ENCODE peak calls at places on chromosomes 2 and 18, in four cellular contexts. I, O, S and N are unnamed samples. For H3K9me3, the result is how much of the 10 kb centered on the place peaks cover.

GRCh38 chr2:96800762-96801463 is 15.2 kb upstream of the CNNM3 start:
- DNase-seq in O (peak), I (no peak), S (peak), N (no peak)

GRCh38 chr2:185215497-185215896 is 523.1 kb upstream of the FSIP2 start:
- DNase-seq in I (no peak), O (no peak), S (no peak), N (no peak)

GRCh38 chr18:27585602-27586173 is 400.6 kb upstream of the CHST9 start:
- DNase-seq in S (no peak), I (no peak), O (no peak), N (no peak)

GRCh38 chr2:74764429-74765272 is 69.3 kb upstream of the HK2 start:
- DNase-seq in O (no peak), I (no peak), S (no peak), N (no peak)

GRCh38 chr2:221255862-221256261 is 316.2 kb downstream of the EPHA4 start:
- DNase-seq in S (no peak), O (no peak), I (no peak), N (no peak)

GRCh38 chr2:101999122-101999789 is 7.5 kb downstream of the IL1R2 start:
- DNase-seq in O (no peak), I (no peak), S (no peak), N (no peak)

GRCh38 chr2:144796956-144797355 is 277.0 kb upstream of the ZEB2 start:
- DNase-seq in I (no peak), O (no peak), S (no peak), N (no peak)

GRCh38 chr2:241595600-241596140 is 37.1 kb downstream of the BOK start:
- DNase-seq in O (no peak), S (no peak), I (no peak), N (no peak)

GRCh38 chr2:45276914-45277313 is 267.7 kb upstream of the SIX2 start:
- DNase-seq in I (no peak), S (no peak), O (no peak), N (no peak)

GRCh38 chr2:24570225-24570624 is 79.2 kb downstream of the NCOA1 start:
- DNase-seq in O (no peak), S (no peak), I (no peak), N (no peak)

GRCh38 chr2:239479471-239479870 is 78.7 kb upstream of the HDAC4 start:
- DNase-seq in I (no peak), S (peak), O (no peak), N (no peak)

GRCh38 chr18:59742325-59743111 is 45.3 kb upstream of the CCBE1 start:
- DNase-seq in S (no peak), I (no peak), O (peak), N (no peak)

GRCh38 chr2:205612661-205613060 is 69.6 kb upstream of the NRP2 start:
- DNase-seq in I (no peak), O (no peak), S (no peak), N (no peak)

GRCh38 chr2:38653715-38654494 is 12.0 kb upstream of the GALM start:
- DNase-seq in S (no peak), O (no peak), I (no peak), N (no peak)

GRCh38 chr2:695111-695510 is 17.9 kb upstream of the TMEM18 start:
- DNase-seq in O (no peak), S (no peak), I (no peak), N (peak)

GRCh38 chr2:227862227-227862740 is 9.1 kb upstream of the DAW1 start:
- DNase-seq in O (no peak), S (no peak), I (no peak), N (peak)

GRCh38 chr2:28765316-28765715 is 13.7 kb downstream of the PPP1CB start:
- DNase-seq in O (no peak), I (no peak), S (no peak), N (no peak)

GRCh38 chr18:35409921-35410320 is 32.8 kb upstream of the ZNF396 start:
- DNase-seq in O (no peak), I (no peak), S (no peak), N (no peak)

GRCh38 chr18:12659904-12660605 is 2.1 kb upstream of the SPIRE1 start:
- DNase-seq in I (peak), S (no peak), O (no peak), N (peak)

GRCh38 chr18:36212978-36213303 is 25.6 kb downstream of the MOCOS start:
- DNase-seq in O (no peak), I (no peak), S (no peak), N (no peak)

GRCh38 chr2:43136862-43137261 is 89.5 kb downstream of the ZFP36L2 start:
- DNase-seq in S (no peak), O (no peak), I (no peak), N (no peak)

GRCh38 chr2:11784747-11785610 is 38.5 kb downstream of the LPIN1 start:
- DNase-seq in S (peak), I (no peak), O (peak), N (no peak)

GRCh38 chr2:23627236-23627990 is 242.4 kb downstream of the KLHL29 start:
- DNase-seq in I (no peak), S (peak), O (peak), N (no peak)

GRCh38 chr2:149594411-149594810 is 6.8 kb upstream of the MMADHC start:
- DNase-seq in I (no peak), S (no peak), O (no peak), N (no peak)

GRCh38 chr2:170098626-170099312 is 79.2 kb upstream of the MYO3B start:
- DNase-seq in S (no peak), I (peak), O (no peak), N (no peak)

GRCh38 chr2:240571314-240571973 is 3.2 kb downstream of the RNPEPL1 start:
- DNase-seq in I (no peak), O (peak), S (no peak), N (no peak)

GRCh38 chr2:44171018-44171417 is 2.3 kb downstream of the PPM1B start:
- DNase-seq in O (no peak), I (no peak), S (no peak), N (peak)
- H3K4me3 ChIP-seq in O (peak), I (peak), S (no peak), N (peak)

DNA sequence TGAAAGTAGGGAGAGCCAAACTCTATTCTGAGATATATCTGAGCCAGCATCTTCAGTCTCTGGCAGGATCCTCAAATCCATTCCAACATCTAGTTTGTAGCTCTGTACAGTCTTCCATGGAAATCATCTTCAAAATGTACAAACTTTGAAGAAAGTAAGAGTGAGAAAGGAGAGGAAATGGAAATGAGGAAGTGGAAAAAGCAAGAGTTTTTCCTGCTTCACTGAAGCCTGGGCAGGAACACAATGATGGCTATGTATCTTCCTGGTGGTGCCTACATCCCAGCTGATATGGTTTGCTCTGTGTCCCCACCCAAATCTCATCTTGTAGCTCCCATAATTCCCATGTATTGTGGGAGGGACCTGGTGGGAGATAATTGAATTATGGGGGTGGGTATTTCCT is 4.1 kb upstream of the RPIA start:
- DNase-seq in I (no peak), S (no peak), O (no peak), N (no peak)
- H3K9me3 ChIP-seq in I (under half), S (under half), O (under half), N (under half)

DNA sequence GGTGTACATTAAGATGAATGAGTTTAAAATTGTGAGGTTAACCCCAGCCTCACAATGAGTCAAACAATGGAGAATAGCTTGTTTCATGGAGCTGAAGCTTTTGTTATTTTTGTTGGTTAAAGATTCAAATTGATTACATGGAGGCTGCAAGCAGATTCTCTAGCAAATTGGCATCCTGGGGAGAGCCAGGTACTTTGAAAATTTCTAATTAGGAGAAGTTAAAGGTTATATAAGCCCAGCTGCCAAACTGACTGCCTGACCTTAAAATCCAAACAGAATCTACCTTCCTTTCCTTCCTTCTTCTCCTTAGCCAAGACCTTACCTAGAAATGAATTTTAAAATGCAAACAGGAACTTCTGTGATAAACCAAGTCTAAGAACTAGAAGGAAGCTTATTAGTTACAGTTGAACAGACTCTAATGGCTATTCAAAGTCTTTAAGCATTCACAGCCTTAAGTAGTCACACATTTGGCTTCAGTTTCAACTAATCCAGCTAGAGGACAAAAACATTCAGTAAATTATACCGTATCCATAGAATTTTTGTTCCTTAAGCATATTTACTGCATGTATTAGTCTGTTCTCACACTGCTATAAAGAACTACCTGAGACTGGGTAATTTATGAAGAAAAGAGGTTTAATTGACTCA is 31.5 kb upstream of the PGAP1 start:
- DNase-seq in O (no peak), S (no peak), I (no peak), N (no peak)
- H3K4me3 ChIP-seq in O (no peak), S (no peak), I (no peak), N (no peak)

GRCh38 chr2:140873915-140874531 is 1256.8 kb downstream of the LRP1B start:
- DNase-seq in O (no peak), S (no peak), I (no peak), N (no peak)
- H3K9me3 ChIP-seq in O (under half), S (under half), I (under half), N (under half)

GRCh38 chr2:151819920-151820319 is 8.3 kb downstream of the ARL5A start:
- DNase-seq in S (no peak), I (no peak), O (no peak), N (no peak)
- H3K4me3 ChIP-seq in S (no peak), I (no peak), O (no peak), N (no peak)

DNA sequence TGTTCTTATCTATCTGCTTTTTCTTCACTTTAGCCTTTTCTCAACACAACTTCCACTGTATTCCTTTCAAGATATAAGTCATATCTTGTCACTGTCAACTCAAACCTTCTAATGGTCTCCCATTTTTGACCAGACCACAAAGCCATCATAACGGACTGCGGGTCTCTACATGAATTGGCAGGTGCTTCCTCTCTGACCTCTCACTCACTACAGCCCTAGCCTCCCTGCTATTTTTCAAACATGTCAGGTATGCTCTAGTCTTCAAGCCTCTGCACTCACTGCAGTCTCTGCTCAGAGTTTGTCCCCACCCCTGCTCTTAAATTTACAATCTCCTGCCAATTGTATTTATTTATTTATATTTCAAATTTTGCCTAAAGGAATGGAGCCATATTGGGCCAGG is 858.1 kb downstream of the TRIB2 start:
- DNase-seq in S (no peak), O (no peak), I (no peak), N (no peak)
- H3K9me3 ChIP-seq in S (under half), O (under half), I (under half), N (under half)

GRCh38 chr18:8949206-8949605 is 153.3 kb upstream of the NDUFV2 start:
- DNase-seq in O (no peak), S (no peak), I (no peak), N (peak)

GRCh38 chr18:8952796-8953760 is 149.4 kb upstream of the NDUFV2 start:
- DNase-seq in O (no peak), S (no peak), I (peak), N (no peak)

GRCh38 chr18:8948471-8949149 is 153.9 kb upstream of the NDUFV2 start:
- DNase-seq in S (no peak), I (peak), O (no peak), N (peak)

GRCh38 chr18:8952174-8952573 is 150.3 kb upstream of the NDUFV2 start:
- DNase-seq in O (no peak), S (no peak), I (no peak), N (no peak)

GRCh38 chr18:8951491-8951890 is 151.0 kb upstream of the NDUFV2 start:
- DNase-seq in I (no peak), O (no peak), S (no peak), N (no peak)
- H3K4me3 ChIP-seq in I (no peak), O (no peak), S (no peak), N (no peak)

DNA sequence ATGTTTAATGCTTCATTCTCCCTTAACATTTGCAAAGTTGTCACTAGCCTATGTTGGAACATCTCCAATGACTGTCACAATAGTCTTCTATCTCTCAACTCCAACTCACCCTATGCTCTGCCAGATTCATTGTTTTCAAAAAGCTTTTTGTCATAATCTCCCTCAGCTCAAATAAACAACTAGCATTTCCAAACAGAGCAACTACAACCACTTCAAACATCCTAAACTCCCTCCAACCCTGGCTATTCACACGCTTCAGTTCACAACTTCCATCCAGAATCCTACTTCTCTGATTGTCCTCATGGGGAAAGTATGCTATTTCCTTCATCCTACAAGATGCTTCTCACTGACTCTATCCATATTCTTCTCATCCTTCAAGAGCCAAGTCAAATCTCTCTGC is 139.2 kb upstream of the VRK2 start:
- DNase-seq in O (no peak), S (no peak), I (no peak), N (no peak)
- H3K9me3 ChIP-seq in O (under half), S (under half), I (under half), N (under half)